ENCODE peak calls at places on chromosomes 7 and 10, in nine cellular contexts. V, T, B, I, H, M, W, F and E are unnamed samples.
A peak's percentile ranks its signal among the peaks of the same experiment; 100 is the strongest.

GRCh38 chr10:115830260-115830970 is 442.6 kb downstream of the GFRA1 start:
- DNase-seq in V (no peak), W (peak; percentile 42), F (peak; percentile 15), H (no peak), T (no peak), I (no peak), M (peak; percentile 53), B (no peak), E (no peak)

GRCh38 chr10:74706966-74707365 is 119.4 kb upstream of the KAT6B start:
- DNase-seq in I (no peak), V (no peak), F (peak; percentile 57), B (no peak), W (no peak), H (no peak), T (no peak), M (no peak), E (no peak)

GRCh38 chr10:18136056-18136916 is 3.9 kb upstream of the CACNB2 start:
- DNase-seq in B (no peak), T (no peak), H (peak; percentile 45), M (no peak), W (no peak), V (no peak), I (no peak), F (no peak), E (no peak)

GRCh38 chr10:86958831-86959736 is 685 bp downstream of the SNCG start:
- DNase-seq in B (peak; percentile 62), H (no peak), M (no peak), V (peak; percentile 62), I (peak; percentile 34), T (peak; percentile 22), W (peak; percentile 62), F (peak; percentile 82), E (no peak)

GRCh38 chr7:94053532-94053931 is 49.4 kb upstream of the BET1 start:
- DNase-seq in I (no peak), B (no peak), M (no peak), F (no peak), W (no peak), T (no peak), H (no peak), V (no peak), E (no peak)

GRCh38 chr10:132708936-132709335 is 77.0 kb downstream of the NKX6-2 start:
- DNase-seq in V (no peak), T (peak; percentile 6), M (no peak), H (no peak), W (no peak), B (no peak), F (no peak), I (no peak), E (no peak)

GRCh38 chr7:45347804-45348203 is 190.2 kb downstream of the RAMP3 start:
- DNase-seq in F (peak; percentile 65), W (no peak), H (no peak), I (no peak), M (peak; percentile 89), V (no peak), B (no peak), T (no peak), E (peak; percentile 43)

GRCh38 chr7:147765301-147765700 is 825.3 kb upstream of the C7orf33 start:
- DNase-seq in H (no peak), F (no peak), W (no peak), I (no peak), B (no peak), M (no peak), V (no peak), T (no peak), E (no peak)

GRCh38 chr7:69537691-69538090 is 60.6 kb upstream of the AUTS2 start:
- DNase-seq in V (no peak), H (no peak), W (no peak), F (no peak), B (no peak), M (no peak), T (no peak), I (no peak), E (no peak)

GRCh38 chr7:106765727-106766355 is 99.2 kb upstream of the PIK3CG start:
- DNase-seq in W (no peak), H (no peak), T (no peak), V (no peak), M (no peak), F (no peak), B (no peak), I (no peak), E (no peak)

GRCh38 chr7:25954395-25954794 is 197.6 kb upstream of the NFE2L3 start:
- DNase-seq in H (no peak), V (no peak), M (no peak), W (no peak), B (no peak), I (no peak), T (no peak), F (no peak), E (no peak)

GRCh38 chr10:17435187-17435586 is 19.2 kb downstream of the ST8SIA6 start:
- DNase-seq in V (no peak), M (no peak), F (no peak), I (no peak), B (no peak), H (no peak), W (no peak), T (no peak), E (no peak)

GRCh38 chr10:19929466-19930140 is 113.4 kb downstream of the PLXDC2 start:
- DNase-seq in M (no peak), B (no peak), I (no peak), F (peak; percentile 80), H (no peak), W (peak; percentile 87), T (no peak), V (no peak), E (no peak)

GRCh38 chr7:65477326-65477725 is 103.7 kb downstream of the ZNF92 start:
- DNase-seq in I (no peak), B (peak; percentile 46), V (no peak), W (no peak), T (peak; percentile 28), F (no peak), M (no peak), H (peak; percentile 72), E (no peak)

GRCh38 chr7:157699357-157700013 is 362.7 kb downstream of the DNAJB6 start:
- DNase-seq in I (no peak), F (no peak), T (no peak), H (no peak), V (no peak), B (no peak), W (no peak), M (no peak), E (no peak)

GRCh38 chr7:2172311-2173183 is 60.2 kb downstream of the MAD1L1 start:
- DNase-seq in I (peak; percentile 48), F (peak; percentile 44), W (peak; percentile 95), H (no peak), B (no peak), T (peak; percentile 58), V (no peak), M (peak; percentile 85), E (peak; percentile 76)

GRCh38 chr7:152894295-152895170 is 135.0 kb downstream of the ACTR3B start:
- DNase-seq in W (no peak), I (no peak), V (no peak), M (no peak), T (no peak), H (peak; percentile 81), B (no peak), F (no peak), E (no peak)
- TF ChIP-seq CTCF in W (peak; percentile 48), I (peak; percentile 73), V (peak; percentile 86), M (peak; percentile 77), T (peak; percentile 84), H (peak; percentile 92), B (peak; percentile 43), F (peak; percentile 16), E (peak; percentile 7)

DNA sequence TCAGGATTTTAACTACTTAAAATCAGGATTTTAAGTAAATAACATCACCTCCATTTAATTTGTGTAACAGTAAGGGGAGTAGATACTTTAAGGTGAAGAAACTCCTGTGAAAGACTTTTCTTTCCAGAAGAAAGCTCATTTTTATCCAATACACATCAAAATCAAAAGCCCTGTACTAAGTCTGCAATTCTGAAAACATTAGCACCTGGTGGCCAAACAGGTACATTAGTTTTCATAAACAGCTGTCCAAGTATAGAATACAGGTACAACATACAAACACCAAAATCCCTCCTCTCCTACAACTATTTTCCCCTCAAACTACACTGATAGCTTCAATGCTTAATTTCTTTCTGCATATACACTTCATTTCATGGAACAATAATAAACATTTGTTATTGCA is 22.9 kb downstream of the FAM3C start:
- DNase-seq in M (no peak), V (no peak), I (no peak), B (no peak), H (no peak), W (no peak), F (no peak), T (no peak), E (no peak)
- TF ChIP-seq CTCF in M (peak; percentile 58), V (no peak), I (no peak), B (no peak), H (no peak), W (no peak), F (peak; percentile 25), T (no peak), E (no peak)

DNA sequence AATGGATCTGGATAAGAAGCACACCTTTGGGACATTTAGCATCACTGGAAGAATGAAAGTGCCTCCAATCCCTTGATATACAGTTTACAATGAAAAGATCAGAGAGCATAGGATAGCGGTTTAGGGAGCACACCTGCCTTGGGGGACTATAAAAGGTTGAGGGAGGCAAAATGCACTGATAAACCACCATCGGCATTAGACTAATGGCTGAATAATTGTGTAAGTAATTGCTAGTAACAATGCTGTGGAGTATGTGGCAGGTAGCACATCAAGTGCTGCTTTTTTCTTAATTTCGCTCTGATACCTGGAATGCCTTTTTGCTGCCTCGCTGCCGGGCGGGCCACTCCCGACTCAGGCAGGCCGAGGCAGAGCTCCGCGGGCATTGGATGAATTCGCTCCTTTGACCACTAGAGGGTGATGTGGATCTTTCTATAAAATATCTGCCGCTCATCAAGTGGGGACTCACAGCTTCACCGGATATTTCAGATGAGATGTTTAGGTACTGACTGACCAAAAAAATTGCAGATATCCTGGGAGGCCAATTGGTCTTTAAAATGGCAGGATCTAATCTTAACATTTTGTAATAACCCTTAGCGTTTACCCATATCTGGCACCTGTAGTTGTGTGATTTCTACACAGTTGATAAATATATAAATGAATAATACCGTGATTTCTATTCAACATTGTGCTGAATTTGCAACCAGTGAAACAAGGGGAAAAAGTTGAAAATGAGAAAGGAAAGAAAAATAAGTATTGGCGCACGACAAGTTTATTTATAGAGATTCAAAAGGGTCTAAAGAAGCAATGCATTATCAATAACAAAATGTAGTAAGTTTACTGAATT is 116.8 kb upstream of the PRSS1 start:
- DNase-seq in H (peak; percentile 78), F (peak; percentile 55), V (no peak), I (peak; percentile 48), W (peak; percentile 67), B (peak; percentile 63), M (peak; percentile 43), T (peak; percentile 55), E (no peak)
- TF ChIP-seq CTCF in H (peak; percentile 79), F (peak; percentile 72), V (peak; percentile 80), I (peak; percentile 71), W (peak; percentile 74), B (peak; percentile 93), M (peak; percentile 93), T (peak; percentile 69), E (peak; percentile 77)

DNA sequence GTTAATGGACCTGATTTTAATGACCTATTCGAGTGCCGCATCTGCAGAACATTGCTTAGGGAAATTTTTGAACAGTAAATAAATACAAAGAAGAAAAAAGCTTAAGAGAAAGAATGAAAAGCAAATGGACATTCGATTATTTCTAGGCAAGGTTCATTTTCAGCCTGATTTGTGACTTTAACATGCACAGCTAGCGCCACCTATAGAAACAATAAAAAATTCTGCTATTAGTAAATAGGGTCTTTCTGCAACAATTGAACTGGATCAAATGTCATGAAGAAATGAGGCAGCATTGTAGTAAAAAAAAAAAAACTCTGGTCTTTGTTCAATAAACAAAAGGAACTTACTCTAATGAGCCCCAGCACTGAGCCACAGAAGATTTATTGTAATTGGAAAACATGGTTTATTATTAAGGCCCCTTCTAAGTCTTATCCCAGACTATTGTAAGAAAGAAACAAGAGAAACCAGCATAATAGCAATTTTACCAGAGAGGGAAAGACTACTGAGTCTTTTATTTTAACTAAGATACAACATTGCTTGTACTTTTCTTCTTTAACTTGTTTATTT is 41.4 kb upstream of the GHITM start:
- DNase-seq in F (no peak), M (no peak), H (peak; percentile 63), B (no peak), W (peak; percentile 22), I (no peak), V (no peak), T (no peak), E (no peak)
- TF ChIP-seq CTCF in F (peak; percentile 30), M (peak; percentile 77), H (peak; percentile 81), B (peak; percentile 32), W (peak; percentile 57), I (peak; percentile 34), V (peak; percentile 56), T (no peak), E (peak; percentile 41)